ENCODE peak calls at places on chromosome 7, in six cellular contexts. V, R, I, E, H and G are unnamed samples.

GRCh38 chr7:19754521-19755116 is 18.8 kb downstream of the TMEM196 start:
- DNase-seq in V (peak), R (peak), I (no peak), E (no peak), H (no peak), G (peak)

GRCh38 chr7:109864263-109864662 is 1226.7 kb upstream of the LRRN3 start:
- DNase-seq in V (no peak), R (no peak), I (no peak), E (no peak), H (no peak), G (no peak)

GRCh38 chr7:152137476-152138025 is 112.1 kb downstream of the GALNT11 start:
- DNase-seq in V (peak), R (peak), I (no peak), E (no peak), H (no peak), G (no peak)

GRCh38 chr7:35250941-35251340 is 3.0 kb downstream of the TBX20 start:
- DNase-seq in V (no peak), R (no peak), I (no peak), E (no peak), H (no peak), G (no peak)

GRCh38 chr7:1710936-1711335 is 40.9 kb downstream of the ELFN1 start:
- DNase-seq in V (no peak), R (no peak), I (no peak), E (no peak), H (no peak), G (no peak)

GRCh38 chr7:42502022-42502421 is 265.0 kb upstream of the GLI3 start:
- DNase-seq in V (no peak), R (no peak), I (no peak), E (no peak), H (no peak), G (peak)

GRCh38 chr7:48063985-48064384 is 25.1 kb upstream of the UPP1 start:
- DNase-seq in V (no peak), R (no peak), I (no peak), E (no peak), H (no peak), G (no peak)

GRCh38 chr7:141544831-141545230 is 6.4 kb upstream of the AGK start:
- DNase-seq in V (no peak), R (no peak), I (no peak), E (no peak), H (no peak), G (no peak)

GRCh38 chr7:142626420-142627035 is 122.7 kb upstream of the PRSS1 start:
- DNase-seq in V (no peak), R (peak), I (peak), E (peak), H (no peak), G (peak)

GRCh38 chr7:158576050-158576762 is 11.4 kb downstream of the PTPRN2 start:
- DNase-seq in V (no peak), R (no peak), I (no peak), E (no peak), H (no peak), G (no peak)

GRCh38 chr7:111677848-111678247 is 115.6 kb upstream of the IMMP2L start:
- DNase-seq in V (no peak), R (no peak), I (no peak), E (no peak), H (no peak), G (no peak)

GRCh38 chr7:127678330-127678729 is 26.3 kb downstream of the SND1 start:
- DNase-seq in V (peak), R (no peak), I (no peak), E (no peak), H (peak), G (no peak)

GRCh38 chr7:112753298-112753697 is 36.9 kb downstream of the TMEM168 start:
- DNase-seq in V (no peak), R (no peak), I (no peak), E (no peak), H (no peak), G (no peak)

GRCh38 chr7:88789480-88790064 is 6.0 kb downstream of the TEX47 start:
- DNase-seq in V (peak), R (peak), I (no peak), E (no peak), H (peak), G (no peak)

GRCh38 chr7:151769189-151769821 is 107.6 kb downstream of the PRKAG2 start:
- DNase-seq in V (no peak), R (no peak), I (no peak), E (no peak), H (no peak), G (no peak)

GRCh38 chr7:37916017-37916672 is 472 bp downstream of the SFRP4 start:
- DNase-seq in V (no peak), R (no peak), I (no peak), E (no peak), H (no peak), G (peak)

GRCh38 chr7:135877799-135878198 is 99.4 kb downstream of the MTPN start:
- DNase-seq in V (no peak), R (peak), I (no peak), E (no peak), H (no peak), G (peak)

GRCh38 chr7:44264221-44264956 is 61.0 kb downstream of the CAMK2B start:
- DNase-seq in V (peak), R (no peak), I (no peak), E (no peak), H (peak), G (no peak)

GRCh38 chr7:117399820-117400422 is 27.4 kb downstream of the ASZ1 start:
- DNase-seq in V (no peak), R (peak), I (no peak), E (no peak), H (no peak), G (no peak)

GRCh38 chr7:77359599-77359998 is 56.5 kb downstream of the GSAP start:
- DNase-seq in V (no peak), R (no peak), I (no peak), E (no peak), H (no peak), G (no peak)

GRCh38 chr7:74544706-74545469 is 91.2 kb downstream of the GTF2IRD1 start:
- DNase-seq in V (no peak), R (peak), I (no peak), E (no peak), H (no peak), G (peak)

GRCh38 chr7:140475747-140476333 is 3.5 kb downstream of the MKRN1 start:
- DNase-seq in V (peak), R (peak), I (no peak), E (no peak), H (peak), G (peak)

GRCh38 chr7:92650391-92650790 is 60.2 kb upstream of the FAM133B start:
- DNase-seq in V (no peak), R (no peak), I (no peak), E (no peak), H (no peak), G (no peak)

GRCh38 chr7:7118822-7119221 is 63.5 kb upstream of the C1GALT1 start:
- DNase-seq in V (no peak), R (no peak), I (no peak), E (no peak), H (no peak), G (no peak)

GRCh38 chr7:36896956-36897594 is 172.8 kb upstream of the AOAH start:
- DNase-seq in V (no peak), R (no peak), I (no peak), E (no peak), H (no peak), G (no peak)

GRCh38 chr7:66296-66695 is 126.1 kb upstream of the FAM20C start:
- DNase-seq in V (no peak), R (no peak), I (no peak), E (no peak), H (no peak), G (no peak)

GRCh38 chr7:25926009-25926408 is 226.0 kb upstream of the NFE2L3 start:
- DNase-seq in V (no peak), R (no peak), I (no peak), E (no peak), H (no peak), G (no peak)

GRCh38 chr7:121041516-121042148 is 53.1 kb downstream of the CPED1 start:
- DNase-seq in V (peak), R (peak), I (no peak), E (no peak), H (no peak), G (peak)

GRCh38 chr7:157044943-157045660 is 34.6 kb upstream of the MNX1 start:
- DNase-seq in V (no peak), R (no peak), I (no peak), E (no peak), H (no peak), G (no peak)

GRCh38 chr7:150947761-150948680 is 30.1 kb downstream of the KCNH2 start:
- DNase-seq in V (no peak), R (no peak), I (no peak), E (no peak), H (no peak), G (no peak)

GRCh38 chr7:50335795-50336754 is 31.6 kb downstream of the IKZF1 start:
- DNase-seq in V (no peak), R (no peak), I (no peak), E (no peak), H (no peak), G (no peak)

GRCh38 chr7:66847879-66848810 is 72.9 kb upstream of the TMEM248 start:
- DNase-seq in V (no peak), R (peak), I (no peak), E (no peak), H (no peak), G (peak)

GRCh38 chr7:494261-494687 is 25.4 kb downstream of the PDGFA start:
- DNase-seq in V (no peak), R (no peak), I (no peak), E (no peak), H (no peak), G (no peak)

GRCh38 chr7:2522780-2523433 is 3.3 kb downstream of the LFNG start:
- DNase-seq in V (peak), R (no peak), I (no peak), E (no peak), H (no peak), G (peak)

GRCh38 chr7:47350425-47350824 is 231.5 kb downstream of the TNS3 start:
- DNase-seq in V (no peak), R (no peak), I (no peak), E (no peak), H (no peak), G (no peak)